ENCODE peak calls at places on chromosomes 13 and 19, in six cellular contexts. One of them, this sample, is unnamed.

GRCh38 chr13:104854007-104854406 is 1681.5 kb downstream of the EFNB2 start:
- DNase-seq in cardiac fibroblast: no peak
- DNase-seq in mesothelial cell of epicardium: no peak
- DNase-seq in lower leg skin: no peak
- DNase-seq in psoas muscle: no peak
- DNase-seq in GM10248: no peak
- DNase-seq in this sample: no peak

GRCh38 chr19:4292515-4292914 is 9.7 kb downstream of the TMIGD2 start:
- DNase-seq in cardiac fibroblast: no peak
- DNase-seq in mesothelial cell of epicardium: no peak
- DNase-seq in lower leg skin: no peak
- DNase-seq in psoas muscle: no peak
- DNase-seq in GM10248: no peak
- DNase-seq in this sample: no peak

GRCh38 chr19:13070425-13071140 is 32.1 kb downstream of the LYL1 start:
- DNase-seq in cardiac fibroblast: no peak
- DNase-seq in mesothelial cell of epicardium: no peak
- DNase-seq in lower leg skin: no peak
- DNase-seq in psoas muscle: peak
- DNase-seq in GM10248: no peak
- DNase-seq in this sample: no peak

GRCh38 chr19:28324275-28325060 is 888.5 kb downstream of the UQCRFS1 start:
- DNase-seq in cardiac fibroblast: no peak
- DNase-seq in mesothelial cell of epicardium: no peak
- DNase-seq in lower leg skin: peak
- DNase-seq in psoas muscle: no peak
- DNase-seq in GM10248: no peak
- DNase-seq in this sample: no peak

GRCh38 chr19:52140077-52140710 is 456 bp upstream of the ZNF616 start:
- DNase-seq in cardiac fibroblast: peak
- DNase-seq in mesothelial cell of epicardium: no peak
- DNase-seq in lower leg skin: no peak
- DNase-seq in psoas muscle: no peak
- DNase-seq in GM10248: no peak
- DNase-seq in this sample: no peak

GRCh38 chr13:90926459-90926858 is 421.0 kb upstream of the MIR17HG start:
- DNase-seq in cardiac fibroblast: no peak
- DNase-seq in mesothelial cell of epicardium: no peak
- DNase-seq in lower leg skin: no peak
- DNase-seq in psoas muscle: no peak
- DNase-seq in GM10248: no peak
- DNase-seq in this sample: no peak

GRCh38 chr19:34675919-34676318 is 1.0 kb downstream of the SCGB2B2 start:
- DNase-seq in cardiac fibroblast: no peak
- DNase-seq in mesothelial cell of epicardium: no peak
- DNase-seq in lower leg skin: no peak
- DNase-seq in psoas muscle: no peak
- DNase-seq in GM10248: no peak
- DNase-seq in this sample: no peak

GRCh38 chr19:11373166-11373884 is 1.1 kb upstream of the SWSAP1 start:
- DNase-seq in cardiac fibroblast: no peak
- DNase-seq in mesothelial cell of epicardium: no peak
- DNase-seq in lower leg skin: no peak
- DNase-seq in psoas muscle: no peak
- DNase-seq in GM10248: no peak
- DNase-seq in this sample: no peak

GRCh38 chr19:44903216-44903601 is 2.4 kb upstream of the APOE start:
- DNase-seq in cardiac fibroblast: no peak
- DNase-seq in mesothelial cell of epicardium: no peak
- DNase-seq in lower leg skin: no peak
- DNase-seq in psoas muscle: no peak
- DNase-seq in GM10248: no peak
- DNase-seq in this sample: no peak

DNA sequence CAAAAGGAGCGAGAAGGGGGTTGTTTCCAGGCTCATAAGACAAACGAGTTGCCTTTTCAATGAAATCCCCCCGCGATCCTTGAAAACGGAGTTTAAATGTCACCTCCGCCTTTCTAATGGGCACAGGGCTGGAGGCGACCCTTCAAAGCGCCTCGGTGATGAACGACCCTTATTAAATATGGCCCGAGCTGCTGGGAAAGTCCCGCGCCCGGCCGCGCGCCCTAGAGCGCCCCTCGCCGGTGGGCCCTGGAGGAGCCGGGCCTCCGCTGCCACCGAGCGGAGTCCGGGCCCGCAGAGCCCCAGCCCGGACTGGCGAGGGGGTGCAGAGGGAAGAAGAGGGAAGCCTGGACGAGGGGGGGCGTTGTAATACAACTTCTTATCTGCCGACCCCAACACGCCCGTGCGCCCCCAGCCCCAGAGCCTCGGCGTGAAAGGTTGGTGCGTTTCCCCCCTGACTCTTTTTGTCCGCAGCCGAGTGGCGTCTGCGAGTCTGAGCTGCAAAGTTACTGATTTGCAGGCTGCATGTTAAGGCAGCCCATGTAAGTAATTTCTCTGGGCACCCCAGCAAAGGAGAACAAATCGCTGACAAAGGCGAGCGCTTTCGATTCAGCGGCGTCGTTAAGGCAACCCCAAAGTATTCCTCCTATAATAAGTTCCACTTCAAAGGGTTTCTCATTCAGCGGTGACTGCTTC is 11.9 kb downstream of the ZIC5 start:
- DNase-seq in cardiac fibroblast: peak
- DNase-seq in mesothelial cell of epicardium: no peak
- DNase-seq in lower leg skin: no peak
- DNase-seq in psoas muscle: no peak
- DNase-seq in GM10248: no peak
- DNase-seq in this sample: peak
- TF ChIP-seq CTCF in cardiac fibroblast: no peak
- TF ChIP-seq CTCF in mesothelial cell of epicardium: no peak
- TF ChIP-seq CTCF in lower leg skin: no peak
- TF ChIP-seq CTCF in psoas muscle: no peak
- TF ChIP-seq CTCF in GM10248: no peak
- TF ChIP-seq CTCF in this sample: no peak

DNA sequence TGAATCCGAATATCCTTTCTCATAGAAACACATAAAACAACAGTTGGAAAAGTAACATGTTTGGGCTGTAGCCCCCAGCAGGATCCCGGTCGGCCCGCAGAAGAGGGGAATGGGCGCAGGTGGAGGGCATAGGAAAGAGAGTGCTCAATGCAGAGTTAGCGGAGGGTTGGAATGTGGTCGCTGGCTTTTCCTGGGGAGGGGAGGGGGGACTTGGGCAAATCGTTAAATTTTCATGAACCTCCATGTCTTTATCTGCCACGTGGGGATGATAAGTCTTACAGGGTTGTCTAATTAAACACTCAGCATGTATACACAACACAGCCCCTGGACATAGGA is 425 bp upstream of the SLC46A3 start:
- DNase-seq in cardiac fibroblast: no peak
- DNase-seq in mesothelial cell of epicardium: no peak
- DNase-seq in lower leg skin: no peak
- DNase-seq in psoas muscle: no peak
- DNase-seq in GM10248: no peak
- DNase-seq in this sample: no peak
- TF ChIP-seq CTCF in cardiac fibroblast: no peak
- TF ChIP-seq CTCF in mesothelial cell of epicardium: no peak
- TF ChIP-seq CTCF in lower leg skin: no peak
- TF ChIP-seq CTCF in psoas muscle: no peak
- TF ChIP-seq CTCF in GM10248: no peak
- TF ChIP-seq CTCF in this sample: no peak

GRCh38 chr19:8324186-8325050 is 3.1 kb downstream of the RPS28 start:
- DNase-seq in cardiac fibroblast: no peak
- DNase-seq in mesothelial cell of epicardium: no peak
- DNase-seq in lower leg skin: no peak
- DNase-seq in psoas muscle: peak
- DNase-seq in GM10248: no peak
- DNase-seq in this sample: no peak
- TF ChIP-seq CTCF in cardiac fibroblast: no peak
- TF ChIP-seq CTCF in mesothelial cell of epicardium: no peak
- TF ChIP-seq CTCF in lower leg skin: no peak
- TF ChIP-seq CTCF in psoas muscle: no peak
- TF ChIP-seq CTCF in GM10248: no peak
- TF ChIP-seq CTCF in this sample: peak

GRCh38 chr13:55302568-55302967 is 1838.2 kb upstream of the PRR20A start:
- DNase-seq in cardiac fibroblast: no peak
- DNase-seq in mesothelial cell of epicardium: no peak
- DNase-seq in lower leg skin: no peak
- DNase-seq in psoas muscle: no peak
- DNase-seq in GM10248: no peak
- DNase-seq in this sample: no peak

DNA sequence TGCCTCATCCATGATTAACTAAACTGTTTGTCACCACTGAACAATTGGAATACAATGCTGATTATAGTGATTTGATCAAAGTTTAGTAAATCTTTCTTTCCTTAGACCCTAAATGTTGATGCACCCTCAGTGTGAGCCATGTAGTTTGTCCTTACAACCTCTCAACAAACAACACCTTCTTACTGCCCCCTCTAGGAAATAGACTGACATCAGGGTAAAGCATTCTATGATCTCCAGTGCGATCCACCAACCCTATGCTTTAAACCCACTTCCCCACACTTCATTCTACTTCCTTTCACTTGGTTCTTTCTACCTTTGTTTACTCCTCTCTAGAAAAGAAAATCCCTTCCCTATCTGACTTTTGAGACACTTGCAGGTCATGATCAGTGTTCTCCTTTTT is 1842.5 kb upstream of the PRR20A start:
- DNase-seq in cardiac fibroblast: no peak
- DNase-seq in mesothelial cell of epicardium: no peak
- DNase-seq in lower leg skin: no peak
- DNase-seq in psoas muscle: no peak
- DNase-seq in GM10248: no peak
- DNase-seq in this sample: no peak
- TF ChIP-seq CTCF in cardiac fibroblast: no peak
- TF ChIP-seq CTCF in mesothelial cell of epicardium: no peak
- TF ChIP-seq CTCF in lower leg skin: no peak
- TF ChIP-seq CTCF in psoas muscle: no peak
- TF ChIP-seq CTCF in GM10248: no peak
- TF ChIP-seq CTCF in this sample: no peak

GRCh38 chr19:6710273-6711077 is 10.0 kb downstream of the C3 start:
- DNase-seq in cardiac fibroblast: no peak
- DNase-seq in mesothelial cell of epicardium: no peak
- DNase-seq in lower leg skin: no peak
- DNase-seq in psoas muscle: peak
- DNase-seq in GM10248: no peak
- DNase-seq in this sample: peak
- TF ChIP-seq CTCF in cardiac fibroblast: no peak
- TF ChIP-seq CTCF in mesothelial cell of epicardium: no peak
- TF ChIP-seq CTCF in lower leg skin: no peak
- TF ChIP-seq CTCF in psoas muscle: no peak
- TF ChIP-seq CTCF in GM10248: peak
- TF ChIP-seq CTCF in this sample: no peak

GRCh38 chr13:107250626-107251025 is 682.7 kb upstream of the ARGLU1 start:
- DNase-seq in cardiac fibroblast: no peak
- DNase-seq in mesothelial cell of epicardium: no peak
- DNase-seq in lower leg skin: no peak
- DNase-seq in psoas muscle: no peak
- DNase-seq in GM10248: no peak
- DNase-seq in this sample: no peak

GRCh38 chr13:107252021-107252420 is 684.1 kb upstream of the ARGLU1 start:
- DNase-seq in cardiac fibroblast: no peak
- DNase-seq in mesothelial cell of epicardium: no peak
- DNase-seq in lower leg skin: no peak
- DNase-seq in psoas muscle: no peak
- DNase-seq in GM10248: no peak
- DNase-seq in this sample: no peak

GRCh38 chr13:107252428-107252827 is 684.5 kb upstream of the ARGLU1 start:
- DNase-seq in cardiac fibroblast: no peak
- DNase-seq in mesothelial cell of epicardium: no peak
- DNase-seq in lower leg skin: no peak
- DNase-seq in psoas muscle: no peak
- DNase-seq in GM10248: no peak
- DNase-seq in this sample: no peak

GRCh38 chr13:107251321-107251720 is 683.4 kb upstream of the ARGLU1 start:
- DNase-seq in cardiac fibroblast: no peak
- DNase-seq in mesothelial cell of epicardium: no peak
- DNase-seq in lower leg skin: no peak
- DNase-seq in psoas muscle: no peak
- DNase-seq in GM10248: no peak
- DNase-seq in this sample: no peak

GRCh38 chr13:107254392-107254791 is 686.5 kb upstream of the ARGLU1 start:
- DNase-seq in cardiac fibroblast: no peak
- DNase-seq in mesothelial cell of epicardium: no peak
- DNase-seq in lower leg skin: no peak
- DNase-seq in psoas muscle: no peak
- DNase-seq in GM10248: no peak
- DNase-seq in this sample: no peak
- TF ChIP-seq CTCF in cardiac fibroblast: no peak
- TF ChIP-seq CTCF in mesothelial cell of epicardium: no peak
- TF ChIP-seq CTCF in lower leg skin: no peak
- TF ChIP-seq CTCF in psoas muscle: no peak
- TF ChIP-seq CTCF in GM10248: no peak
- TF ChIP-seq CTCF in this sample: no peak

GRCh38 chr19:47156861-47157454 is 26.3 kb downstream of the SAE1 start:
- DNase-seq in cardiac fibroblast: no peak
- DNase-seq in mesothelial cell of epicardium: no peak
- DNase-seq in lower leg skin: no peak
- DNase-seq in psoas muscle: no peak
- DNase-seq in GM10248: peak
- DNase-seq in this sample: peak

GRCh38 chr19:47158879-47159509 is 28.4 kb downstream of the SAE1 start:
- DNase-seq in cardiac fibroblast: peak
- DNase-seq in mesothelial cell of epicardium: no peak
- DNase-seq in lower leg skin: no peak
- DNase-seq in psoas muscle: no peak
- DNase-seq in GM10248: no peak
- DNase-seq in this sample: no peak

GRCh38 chr19:47158367-47158791 is 27.7 kb downstream of the SAE1 start:
- DNase-seq in cardiac fibroblast: no peak
- DNase-seq in mesothelial cell of epicardium: no peak
- DNase-seq in lower leg skin: no peak
- DNase-seq in psoas muscle: no peak
- DNase-seq in GM10248: no peak
- DNase-seq in this sample: no peak

GRCh38 chr19:47155141-47155540 is 24.5 kb downstream of the SAE1 start:
- DNase-seq in cardiac fibroblast: no peak
- DNase-seq in mesothelial cell of epicardium: no peak
- DNase-seq in lower leg skin: no peak
- DNase-seq in psoas muscle: no peak
- DNase-seq in GM10248: no peak
- DNase-seq in this sample: no peak

DNA sequence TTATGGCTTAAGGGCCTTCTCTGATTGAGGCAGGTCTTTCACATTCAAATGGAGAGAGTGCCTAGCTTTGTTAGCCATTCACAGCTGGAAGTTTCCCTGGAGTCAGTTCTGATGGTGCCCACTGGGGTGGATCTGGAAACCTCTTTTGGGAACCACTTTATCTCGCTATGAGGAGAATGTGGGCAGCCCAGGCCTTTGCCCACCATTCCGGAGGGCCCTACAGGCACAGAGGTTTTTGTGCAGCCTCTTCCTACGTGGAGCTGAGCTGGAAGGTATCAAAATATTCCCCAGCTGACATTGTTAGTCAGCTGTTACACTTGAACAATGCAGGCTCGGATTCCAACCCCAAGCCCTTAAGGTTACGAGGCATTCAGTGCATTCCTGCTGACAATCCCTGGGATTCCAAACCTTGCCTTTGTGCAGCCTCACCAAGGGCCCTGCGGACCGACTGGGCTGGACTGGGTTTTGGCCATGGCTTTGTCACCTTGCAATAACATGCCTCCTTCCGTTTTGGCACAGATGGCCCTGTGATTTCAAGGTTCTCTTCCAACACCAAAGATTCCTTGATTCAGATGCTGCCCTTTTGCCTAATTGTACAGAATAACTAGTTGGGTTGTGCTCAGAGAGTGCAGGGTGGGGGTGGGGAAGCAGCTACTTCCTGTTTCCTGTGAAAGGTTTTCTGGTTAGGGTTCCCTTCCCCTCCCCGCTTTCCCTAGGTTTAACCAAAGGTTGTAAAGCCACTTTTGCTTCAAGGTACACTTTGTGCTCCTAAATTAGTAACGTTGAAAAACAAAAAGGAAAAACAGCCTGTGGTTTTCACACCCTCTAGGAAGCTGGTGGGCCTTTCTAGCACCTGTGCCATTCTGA is 27.1 kb downstream of the SAE1 start:
- DNase-seq in cardiac fibroblast: peak
- DNase-seq in mesothelial cell of epicardium: no peak
- DNase-seq in lower leg skin: peak
- DNase-seq in psoas muscle: no peak
- DNase-seq in GM10248: no peak
- DNase-seq in this sample: no peak
- TF ChIP-seq CTCF in cardiac fibroblast: peak
- TF ChIP-seq CTCF in mesothelial cell of epicardium: peak
- TF ChIP-seq CTCF in lower leg skin: no peak
- TF ChIP-seq CTCF in psoas muscle: peak
- TF ChIP-seq CTCF in GM10248: no peak
- TF ChIP-seq CTCF in this sample: no peak